ENCODE peak calls at places on chromosomes 12 and 14, in six cellular contexts. One of them, this sample, is unnamed.

GRCh38 chr12:70561550-70561949 is 75.7 kb downstream of the PTPRB start:
- DNase-seq in IMR-90: no peak
- DNase-seq in PC-3: no peak
- DNase-seq in MCF 10A: no peak
- DNase-seq in ovary: no peak
- DNase-seq in HFFc6: no peak
- DNase-seq in this sample: no peak

GRCh38 chr14:23539209-23539866 is 12.2 kb downstream of the ZFHX2 start:
- DNase-seq in IMR-90: peak
- DNase-seq in PC-3: peak
- DNase-seq in MCF 10A: peak
- DNase-seq in ovary: no peak
- DNase-seq in HFFc6: peak
- DNase-seq in this sample: no peak

GRCh38 chr12:18057051-18057450 is 32.9 kb downstream of the RERGL start:
- DNase-seq in IMR-90: no peak
- DNase-seq in PC-3: no peak
- DNase-seq in MCF 10A: no peak
- DNase-seq in ovary: no peak
- DNase-seq in HFFc6: no peak
- DNase-seq in this sample: no peak

GRCh38 chr14:93960108-93960475 is 16.3 kb downstream of the ASB2 start:
- DNase-seq in IMR-90: peak
- DNase-seq in PC-3: no peak
- DNase-seq in MCF 10A: no peak
- DNase-seq in ovary: no peak
- DNase-seq in HFFc6: no peak
- DNase-seq in this sample: no peak

GRCh38 chr14:100581228-100582145 is 5.7 kb downstream of the BEGAIN start:
- DNase-seq in IMR-90: no peak
- DNase-seq in PC-3: no peak
- DNase-seq in MCF 10A: no peak
- DNase-seq in ovary: peak
- DNase-seq in HFFc6: no peak
- DNase-seq in this sample: no peak

GRCh38 chr12:107402041-107403022 is 283.3 kb upstream of the PWP1 start:
- DNase-seq in IMR-90: peak
- DNase-seq in PC-3: peak
- DNase-seq in MCF 10A: peak
- DNase-seq in ovary: no peak
- DNase-seq in HFFc6: peak
- DNase-seq in this sample: no peak

GRCh38 chr14:60815371-60815770 is 80.8 kb downstream of the MNAT1 start:
- DNase-seq in IMR-90: no peak
- DNase-seq in PC-3: peak
- DNase-seq in MCF 10A: no peak
- DNase-seq in ovary: no peak
- DNase-seq in HFFc6: no peak
- DNase-seq in this sample: peak

GRCh38 chr14:58298477-58298879 is at the start of gene ARID4A:
- DNase-seq in IMR-90: no peak
- DNase-seq in PC-3: no peak
- DNase-seq in MCF 10A: no peak
- DNase-seq in ovary: peak
- DNase-seq in HFFc6: no peak
- DNase-seq in this sample: no peak

GRCh38 chr12:109130755-109131521 is 14.6 kb downstream of the ACACB start:
- DNase-seq in IMR-90: no peak
- DNase-seq in PC-3: no peak
- DNase-seq in MCF 10A: no peak
- DNase-seq in ovary: no peak
- DNase-seq in HFFc6: no peak
- DNase-seq in this sample: no peak

GRCh38 chr12:103314786-103315185 is 181.0 kb downstream of the C12orf42 start:
- DNase-seq in IMR-90: no peak
- DNase-seq in PC-3: no peak
- DNase-seq in MCF 10A: no peak
- DNase-seq in ovary: no peak
- DNase-seq in HFFc6: no peak
- DNase-seq in this sample: no peak

GRCh38 chr12:52178984-52179383 is 12.8 kb downstream of the KRT80 start:
- DNase-seq in IMR-90: no peak
- DNase-seq in PC-3: no peak
- DNase-seq in MCF 10A: peak
- DNase-seq in ovary: no peak
- DNase-seq in HFFc6: no peak
- DNase-seq in this sample: no peak

GRCh38 chr12:93790472-93791152 is 113.4 kb downstream of the CRADD start:
- DNase-seq in IMR-90: peak
- DNase-seq in PC-3: peak
- DNase-seq in MCF 10A: peak
- DNase-seq in ovary: no peak
- DNase-seq in HFFc6: peak
- DNase-seq in this sample: peak

GRCh38 chr12:97716356-97716755 is 253.8 kb downstream of the RMST start:
- DNase-seq in IMR-90: no peak
- DNase-seq in PC-3: peak
- DNase-seq in MCF 10A: peak
- DNase-seq in ovary: no peak
- DNase-seq in HFFc6: no peak
- DNase-seq in this sample: no peak

GRCh38 chr12:115320967-115321366 is 637.0 kb upstream of the TBX3 start:
- DNase-seq in IMR-90: no peak
- DNase-seq in PC-3: no peak
- DNase-seq in MCF 10A: no peak
- DNase-seq in ovary: peak
- DNase-seq in HFFc6: no peak
- DNase-seq in this sample: no peak

GRCh38 chr14:31881531-31882310 is 195.4 kb upstream of the ARHGAP5 start:
- DNase-seq in IMR-90: peak
- DNase-seq in PC-3: peak
- DNase-seq in MCF 10A: no peak
- DNase-seq in ovary: no peak
- DNase-seq in HFFc6: peak
- DNase-seq in this sample: no peak

GRCh38 chr12:112973712-112974305 is 4.5 kb upstream of the OAS2 start:
- DNase-seq in IMR-90: no peak
- DNase-seq in PC-3: no peak
- DNase-seq in MCF 10A: no peak
- DNase-seq in ovary: no peak
- DNase-seq in HFFc6: no peak
- DNase-seq in this sample: no peak

GRCh38 chr12:117063162-117063911 is 35.9 kb downstream of the TESC start:
- DNase-seq in IMR-90: no peak
- DNase-seq in PC-3: no peak
- DNase-seq in MCF 10A: no peak
- DNase-seq in ovary: no peak
- DNase-seq in HFFc6: no peak
- DNase-seq in this sample: no peak

GRCh38 chr14:87824261-87824660 is 168.7 kb downstream of the GALC start:
- DNase-seq in IMR-90: no peak
- DNase-seq in PC-3: no peak
- DNase-seq in MCF 10A: no peak
- DNase-seq in ovary: no peak
- DNase-seq in HFFc6: no peak
- DNase-seq in this sample: peak

GRCh38 chr12:4787965-4788364 is 67.8 kb downstream of the GALNT8 start:
- DNase-seq in IMR-90: no peak
- DNase-seq in PC-3: no peak
- DNase-seq in MCF 10A: no peak
- DNase-seq in ovary: no peak
- DNase-seq in HFFc6: no peak
- DNase-seq in this sample: no peak

GRCh38 chr14:46250113-46250703 is 401.4 kb downstream of the RPL10L start:
- DNase-seq in IMR-90: no peak
- DNase-seq in PC-3: peak
- DNase-seq in MCF 10A: peak
- DNase-seq in ovary: no peak
- DNase-seq in HFFc6: no peak
- DNase-seq in this sample: peak

GRCh38 chr14:70641548-70642312 is at the start of gene TTC9:
- DNase-seq in IMR-90: no peak
- DNase-seq in PC-3: peak
- DNase-seq in MCF 10A: no peak
- DNase-seq in ovary: peak
- DNase-seq in HFFc6: no peak
- DNase-seq in this sample: no peak

GRCh38 chr12:10088955-10089354 is 9.8 kb downstream of the CLEC1A start:
- DNase-seq in IMR-90: no peak
- DNase-seq in PC-3: no peak
- DNase-seq in MCF 10A: no peak
- DNase-seq in ovary: peak
- DNase-seq in HFFc6: no peak
- DNase-seq in this sample: no peak

GRCh38 chr14:102500190-102500661 is 9.3 kb downstream of the ANKRD9 start:
- DNase-seq in IMR-90: peak
- DNase-seq in PC-3: no peak
- DNase-seq in MCF 10A: no peak
- DNase-seq in ovary: no peak
- DNase-seq in HFFc6: peak
- DNase-seq in this sample: peak

GRCh38 chr12:53217049-53217929 is 10.2 kb upstream of the ITGB7 start:
- DNase-seq in IMR-90: no peak
- DNase-seq in PC-3: peak
- DNase-seq in MCF 10A: peak
- DNase-seq in ovary: no peak
- DNase-seq in HFFc6: no peak
- DNase-seq in this sample: no peak

GRCh38 chr14:75050852-75051555 is at the start of gene MLH3:
- DNase-seq in IMR-90: peak
- DNase-seq in PC-3: peak
- DNase-seq in MCF 10A: peak
- DNase-seq in ovary: peak
- DNase-seq in HFFc6: peak
- DNase-seq in this sample: no peak

GRCh38 chr12:122955151-122955550 is 11.1 kb downstream of the ABCB9 start:
- DNase-seq in IMR-90: no peak
- DNase-seq in PC-3: no peak
- DNase-seq in MCF 10A: no peak
- DNase-seq in ovary: no peak
- DNase-seq in HFFc6: no peak
- DNase-seq in this sample: no peak

GRCh38 chr12:82176761-82177490 is 181.3 kb downstream of the CCDC59 start:
- DNase-seq in IMR-90: no peak
- DNase-seq in PC-3: no peak
- DNase-seq in MCF 10A: no peak
- DNase-seq in ovary: no peak
- DNase-seq in HFFc6: no peak
- DNase-seq in this sample: no peak

GRCh38 chr12:91819132-91819447 is 326.6 kb downstream of the BTG1 start:
- DNase-seq in IMR-90: no peak
- DNase-seq in PC-3: no peak
- DNase-seq in MCF 10A: peak
- DNase-seq in ovary: no peak
- DNase-seq in HFFc6: no peak
- DNase-seq in this sample: no peak

GRCh38 chr12:55067701-55068100 is 47.9 kb downstream of the NEUROD4 start:
- DNase-seq in IMR-90: no peak
- DNase-seq in PC-3: no peak
- DNase-seq in MCF 10A: no peak
- DNase-seq in ovary: no peak
- DNase-seq in HFFc6: no peak
- DNase-seq in this sample: no peak
- TF ChIP-seq CTCF in IMR-90: no peak
- TF ChIP-seq CTCF in PC-3: no peak
- TF ChIP-seq CTCF in MCF 10A: no peak
- TF ChIP-seq CTCF in ovary: no peak
- TF ChIP-seq CTCF in HFFc6: no peak
- TF ChIP-seq CTCF in this sample: no peak

GRCh38 chr12:131327521-131328488 is 374.1 kb downstream of the ADGRD1 start:
- DNase-seq in IMR-90: no peak
- DNase-seq in PC-3: no peak
- DNase-seq in MCF 10A: no peak
- DNase-seq in ovary: no peak
- DNase-seq in HFFc6: no peak
- DNase-seq in this sample: no peak
- TF ChIP-seq CTCF in IMR-90: no peak
- TF ChIP-seq CTCF in PC-3: no peak
- TF ChIP-seq CTCF in MCF 10A: no peak
- TF ChIP-seq CTCF in ovary: no peak
- TF ChIP-seq CTCF in HFFc6: no peak
- TF ChIP-seq CTCF in this sample: no peak

GRCh38 chr12:19994970-19995369 is 373.4 kb upstream of the PDE3A start:
- DNase-seq in IMR-90: no peak
- DNase-seq in PC-3: no peak
- DNase-seq in MCF 10A: no peak
- DNase-seq in ovary: no peak
- DNase-seq in HFFc6: no peak
- DNase-seq in this sample: no peak
- TF ChIP-seq CTCF in IMR-90: peak
- TF ChIP-seq CTCF in PC-3: peak
- TF ChIP-seq CTCF in MCF 10A: peak
- TF ChIP-seq CTCF in ovary: peak
- TF ChIP-seq CTCF in HFFc6: peak
- TF ChIP-seq CTCF in this sample: no peak

GRCh38 chr14:53954551-53955233 is 1.9 kb downstream of the BMP4 start:
- DNase-seq in IMR-90: peak
- DNase-seq in PC-3: peak
- DNase-seq in MCF 10A: no peak
- DNase-seq in ovary: peak
- DNase-seq in HFFc6: no peak
- DNase-seq in this sample: no peak
- TF ChIP-seq CTCF in IMR-90: peak
- TF ChIP-seq CTCF in PC-3: peak
- TF ChIP-seq CTCF in MCF 10A: no peak
- TF ChIP-seq CTCF in ovary: no peak
- TF ChIP-seq CTCF in HFFc6: no peak
- TF ChIP-seq CTCF in this sample: no peak

This sample was measured in HFF-Myc.